ENCODE peak calls at places on chromosomes 13 and 19, in ten cellular contexts. P is breast epithelium, V is HL-60, K is sigmoid colon, C is GM23338, W is GM12878, M is SK-N-SH, G is transverse colon, X is upper lobe of left lung, H is stomach. Z is an unnamed sample.

GRCh38 chr19:31349160-31349881 is at the start of gene TSHZ3:
- DNase-seq in P (no peak), V (peak; percentile 84), K (peak; percentile 94), C (peak; percentile 85), W (no peak), M (peak; percentile 89), G (peak; percentile 72), X (peak; percentile 46), H (peak; percentile 51), Z (no peak)

GRCh38 chr19:6039541-6040225 is 61.7 kb upstream of the RANBP3 start:
- DNase-seq in P (no peak), V (no peak), K (no peak), C (no peak), W (no peak), M (no peak), G (no peak), X (no peak), H (no peak), Z (no peak)

GRCh38 chr13:51045450-51045849 is 65.6 kb downstream of the C13orf42 start:
- DNase-seq in P (no peak), V (no peak), K (no peak), C (no peak), W (no peak), M (no peak), G (no peak), X (no peak), H (no peak), Z (no peak)

GRCh38 chr13:112251930-112252585 is 124.1 kb upstream of the SPACA7 start:
- DNase-seq in P (no peak), V (no peak), K (no peak), C (no peak), W (no peak), M (no peak), G (no peak), X (no peak), H (no peak), Z (no peak)

GRCh38 chr13:40966298-40966697 is 52.8 kb downstream of the ELF1 start:
- DNase-seq in P (no peak), V (peak; percentile 85), K (no peak), C (no peak), W (no peak), M (no peak), G (no peak), X (no peak), H (no peak), Z (no peak)

GRCh38 chr19:39341122-39341719 is 1.0 kb upstream of the SAMD4B start:
- DNase-seq in P (peak; percentile 46), V (peak; percentile 34), K (peak; percentile 72), C (peak; percentile 58), W (no peak), M (peak; percentile 57), G (peak; percentile 42), X (peak; percentile 49), H (peak; percentile 29), Z (no peak)

GRCh38 chr13:77871596-77871995 is 47.0 kb downstream of the EDNRB start:
- DNase-seq in P (no peak), V (no peak), K (no peak), C (no peak), W (no peak), M (no peak), G (no peak), X (no peak), H (no peak), Z (no peak)

GRCh38 chr19:55500368-55500952 is 12.2 kb downstream of the SSC5D start:
- DNase-seq in P (no peak), V (no peak), K (no peak), C (no peak), W (no peak), M (no peak), G (no peak), X (no peak), H (no peak), Z (no peak)

GRCh38 chr19:55206664-55207500 is 2.4 kb downstream of the PTPRH start:
- DNase-seq in P (peak; percentile 38), V (peak; percentile 50), K (peak; percentile 86), C (peak; percentile 83), W (no peak), M (peak; percentile 96), G (peak; percentile 91), X (peak; percentile 67), H (peak; percentile 88), Z (peak; percentile 65)

GRCh38 chr19:764301-764700 is 13.4 kb downstream of the MISP start:
- DNase-seq in P (no peak), V (no peak), K (no peak), C (no peak), W (no peak), M (no peak), G (no peak), X (no peak), H (no peak), Z (no peak)
- TF ChIP-seq POLR2AphosphoS5 in P (no peak), V (no peak), K (no peak), C (no peak), W (no peak), M (no peak), G (no peak), X (no peak), H (no peak), Z (no peak)

GRCh38 chr19:3358919-3359849 is 7.2 kb upstream of the NFIC start:
- DNase-seq in P (no peak), V (peak; percentile 40), K (peak; percentile 88), C (peak; percentile 33), W (no peak), M (peak; percentile 92), G (peak; percentile 78), X (peak; percentile 57), H (peak; percentile 78), Z (no peak)
- TF ChIP-seq POLR2AphosphoS5 in P (peak; percentile 47), V (no peak), K (peak; percentile 89), C (no peak), W (no peak), M (no peak), G (peak; percentile 79), X (peak; percentile 31), H (peak; percentile 64), Z (no peak)

GRCh38 chr13:102771298-102772041 is 2.1 kb downstream of the TEX30 start:
- DNase-seq in P (no peak), V (peak; percentile 23), K (no peak), C (no peak), W (no peak), M (no peak), G (no peak), X (no peak), H (no peak), Z (no peak)

GRCh38 chr13:102774596-102775375 is 1.2 kb upstream of the TEX30 start:
- DNase-seq in P (no peak), V (peak; percentile 35), K (no peak), C (peak; percentile 17), W (no peak), M (no peak), G (no peak), X (no peak), H (no peak), Z (no peak)

GRCh38 chr13:102772042-102772425 is 1.6 kb downstream of the TEX30 start:
- DNase-seq in P (no peak), V (peak; percentile 58), K (no peak), C (no peak), W (no peak), M (no peak), G (no peak), X (no peak), H (no peak), Z (no peak)

GRCh38 chr13:102774210-102774560 is 599 bp upstream of the TEX30 start:
- DNase-seq in P (no peak), V (no peak), K (no peak), C (no peak), W (no peak), M (no peak), G (no peak), X (no peak), H (no peak), Z (no peak)

GRCh38 chr13:102773441-102774209 is at the start of gene TEX30:
- DNase-seq in P (peak; percentile 59), V (peak; percentile 88), K (peak; percentile 89), C (peak; percentile 82), W (peak; percentile 38), M (peak; percentile 97), G (peak; percentile 86), X (peak; percentile 85), H (peak; percentile 87), Z (peak; percentile 10)
- TF ChIP-seq POLR2AphosphoS5 in P (peak; percentile 63), V (peak; percentile 97), K (peak; percentile 76), C (peak; percentile 94), W (peak; percentile 95), M (peak; percentile 91), G (peak; percentile 86), X (peak; percentile 32), H (peak; percentile 92), Z (peak; percentile 86)

DNA sequence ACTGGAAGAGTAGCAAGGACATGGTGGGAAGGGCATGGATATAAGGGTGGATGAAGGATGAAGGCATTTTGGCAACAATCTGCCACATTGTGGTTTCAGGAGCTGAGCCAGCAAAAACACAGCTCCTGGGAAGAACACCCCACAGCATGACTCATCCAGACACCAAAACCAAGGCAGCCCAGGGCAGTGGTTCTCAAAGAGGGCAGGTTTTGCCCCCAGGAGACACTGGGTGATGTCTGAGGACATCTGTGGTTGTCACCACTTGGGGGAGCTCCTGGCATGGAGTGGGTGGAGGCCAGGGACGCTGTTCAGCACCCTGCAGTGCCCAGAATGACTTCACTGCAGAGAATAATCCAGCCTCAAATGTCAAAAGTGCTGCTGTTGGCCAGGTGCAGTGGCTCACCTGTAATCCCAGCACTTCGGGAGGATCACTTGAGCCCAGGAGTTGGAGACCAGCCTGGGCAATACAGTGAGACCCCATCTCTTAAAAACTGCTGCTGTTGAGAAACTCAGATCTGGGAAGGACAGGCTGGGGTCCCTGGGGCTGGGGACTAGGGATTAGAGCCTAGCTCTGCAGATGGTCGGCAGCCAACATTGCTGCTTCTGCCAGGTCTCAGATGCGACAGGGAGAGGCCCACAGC is 16.1 kb downstream of the ZFR2 start:
- DNase-seq in P (no peak), V (peak; percentile 37), K (no peak), C (no peak), W (no peak), M (no peak), G (peak; percentile 54), X (no peak), H (peak; percentile 28), Z (no peak)
- TF ChIP-seq POLR2AphosphoS5 in P (no peak), V (no peak), K (no peak), C (no peak), W (no peak), M (no peak), G (no peak), X (no peak), H (no peak), Z (no peak)

GRCh38 chr13:113854238-113855011 is 9.5 kb downstream of the GAS6 start:
- DNase-seq in P (peak; percentile 19), V (peak; percentile 57), K (no peak), C (no peak), W (no peak), M (no peak), G (no peak), X (no peak), H (no peak), Z (no peak)
- TF ChIP-seq POLR2AphosphoS5 in P (no peak), V (no peak), K (no peak), C (no peak), W (no peak), M (no peak), G (no peak), X (no peak), H (peak; percentile 4), Z (no peak)

GRCh38 chr19:19447536-19448237 is 42.2 kb downstream of the GATAD2A start:
- DNase-seq in P (no peak), V (peak; percentile 39), K (no peak), C (no peak), W (no peak), M (no peak), G (no peak), X (no peak), H (no peak), Z (no peak)
- TF ChIP-seq POLR2AphosphoS5 in P (no peak), V (no peak), K (no peak), C (no peak), W (no peak), M (no peak), G (no peak), X (no peak), H (no peak), Z (no peak)